ENCODE peak calls at places on chromosomes 12 and 14, in six cellular contexts. T is heart left ventricle, L is neuronal stem cell, D is dorsolateral prefrontal cortex, I is PC-3, F is esophagus muscularis mucosa. S is an unnamed sample.

GRCh38 chr12:11182529-11182928 is 4.2 kb downstream of the TAS2R42 start:
- DNase-seq in T (no peak), L (no peak), D (no peak), I (no peak), F (no peak), S (no peak)

GRCh38 chr14:72731252-72732020 is 162.5 kb downstream of the DPF3 start:
- DNase-seq in T (no peak), L (no peak), D (no peak), I (no peak), F (no peak), S (no peak)

GRCh38 chr12:5348057-5348456 is 83.9 kb upstream of the NTF3 start:
- DNase-seq in T (no peak), L (no peak), D (no peak), I (no peak), F (peak; percentile 60), S (no peak)

GRCh38 chr14:23559010-23559920 is 3.2 kb downstream of the THTPA start:
- DNase-seq in T (peak; percentile 65), L (peak; percentile 68), D (peak; percentile 62), I (peak; percentile 48), F (no peak), S (no peak)

GRCh38 chr14:59439256-59440015 is 25.7 kb downstream of the GPR135 start:
- DNase-seq in T (no peak), L (no peak), D (no peak), I (no peak), F (no peak), S (no peak)

GRCh38 chr12:108619369-108620160 is 14.1 kb downstream of the SELPLG start:
- DNase-seq in T (peak; percentile 2), L (no peak), D (no peak), I (peak; percentile 41), F (no peak), S (no peak)

GRCh38 chr12:92036061-92036620 is 109.5 kb downstream of the BTG1 start:
- DNase-seq in T (no peak), L (no peak), D (no peak), I (no peak), F (no peak), S (no peak)

GRCh38 chr12:96846313-96846712 is 60.7 kb upstream of the NEDD1 start:
- DNase-seq in T (no peak), L (no peak), D (no peak), I (peak; percentile 7), F (no peak), S (no peak)

GRCh38 chr12:79897617-79898016 is 37.3 kb downstream of the PPP1R12A start:
- DNase-seq in T (no peak), L (no peak), D (no peak), I (peak; percentile 94), F (no peak), S (no peak)

GRCh38 chr14:23883684-23884540 is 69.7 kb upstream of the DHRS4 start:
- DNase-seq in T (no peak), L (no peak), D (no peak), I (no peak), F (peak; percentile 50), S (no peak)

GRCh38 chr12:72295101-72295500 is 22.9 kb downstream of the TRHDE start:
- DNase-seq in T (no peak), L (no peak), D (no peak), I (no peak), F (no peak), S (no peak)

GRCh38 chr14:23068792-23069412 is 11.6 kb upstream of the CDH24 start:
- DNase-seq in T (peak; percentile 70), L (peak; percentile 89), D (peak; percentile 86), I (peak; percentile 96), F (no peak), S (no peak)

GRCh38 chr12:23221066-23221465 is 596.1 kb downstream of the ETNK1 start:
- DNase-seq in T (no peak), L (no peak), D (no peak), I (peak; percentile 8), F (no peak), S (no peak)
- H3K4me3 ChIP-seq in T (no peak overlapping the region), L (no peak overlapping the region), D (no peak overlapping the region), I (no peak overlapping the region), F (no peak overlapping the region), S (no peak overlapping the region)

DNA sequence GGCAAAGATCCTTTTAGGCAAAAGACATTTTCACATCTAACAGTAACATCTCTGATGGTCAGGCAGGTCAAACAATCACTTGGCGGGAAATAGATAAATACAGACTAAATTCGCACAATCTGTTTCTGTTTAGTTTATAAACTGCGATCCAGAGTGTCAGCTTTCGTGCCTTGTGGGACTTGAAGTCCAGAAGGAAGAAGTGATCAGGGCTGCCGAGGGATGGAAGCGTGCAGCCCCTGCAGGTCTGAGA is 245 bp upstream of the BRMS1L start:
- DNase-seq in T (no peak), L (no peak), D (no peak), I (no peak), F (no peak), S (no peak)
- H3K27ac ChIP-seq in T (peak overlapping the region; percentile 99), L (no peak overlapping the region), D (peak overlapping the region; percentile 100), I (no peak overlapping the region), F (peak overlapping the region; percentile 100), S (peak overlapping the region; percentile 100)

GRCh38 chr14:50831704-50832130 is 755 bp upstream of the NIN start:
- DNase-seq in T (no peak), L (no peak), D (no peak), I (no peak), F (no peak), S (no peak)
- H3K4me3 ChIP-seq in T (peak overlapping the region; percentile 99), L (peak overlapping the region; percentile 83), D (peak overlapping the region; percentile 87), I (peak overlapping the region; percentile 86), F (peak overlapping the region; percentile 96), S (peak overlapping the region; percentile 96)

DNA sequence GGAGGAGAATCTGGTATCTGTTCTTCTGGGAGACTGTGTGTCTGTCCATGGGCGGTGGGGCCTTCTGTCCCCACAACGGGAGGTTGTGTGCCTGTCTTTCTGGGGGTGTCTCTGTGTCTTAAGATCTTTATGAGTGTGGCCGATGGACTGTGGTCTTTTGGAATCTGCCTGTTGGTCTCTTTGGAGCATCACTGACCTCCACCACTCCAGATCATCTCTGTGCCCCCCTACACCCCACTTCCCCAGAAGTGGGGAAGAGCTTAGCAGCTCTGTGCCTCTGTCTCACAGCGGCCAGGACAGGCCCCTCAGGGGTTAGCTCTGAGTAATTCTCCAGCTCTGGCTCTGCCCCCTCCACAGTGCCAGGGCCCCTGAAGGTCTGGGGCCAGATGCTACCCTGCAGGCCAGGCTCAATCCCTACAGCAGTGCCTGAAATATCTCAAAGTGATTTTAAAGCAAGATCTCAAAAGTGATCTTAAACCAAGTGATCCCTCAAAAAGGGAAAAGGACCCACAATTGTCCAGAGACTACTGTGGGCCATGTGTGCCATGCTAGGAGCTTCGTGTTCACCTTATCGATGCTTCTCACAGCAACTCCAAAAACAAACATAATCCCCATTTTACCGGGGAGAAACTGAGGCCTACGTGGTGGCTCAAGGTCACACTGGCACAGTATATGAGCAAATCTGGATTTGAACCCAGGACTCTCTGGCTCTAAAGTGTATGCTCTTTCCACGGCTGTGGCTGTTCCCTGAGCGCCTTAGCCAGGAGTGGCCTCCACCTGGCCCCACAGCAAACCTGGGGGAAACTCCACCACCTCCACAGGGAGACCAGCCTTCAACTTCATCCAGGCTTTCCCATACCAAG is 26.0 kb upstream of the KRT78 start:
- DNase-seq in T (no peak), L (no peak), D (no peak), I (peak; percentile 17), F (no peak), S (no peak)
- H3K27ac ChIP-seq in T (peak overlapping the region; percentile 58), L (no peak overlapping the region), D (peak overlapping the region; percentile 42), I (peak overlapping the region; percentile 97), F (peak overlapping the region; percentile 81), S (peak overlapping the region; percentile 37)

GRCh38 chr12:54300732-54301427 is at the start of gene NFE2:
- DNase-seq in T (peak; percentile 49), L (peak; percentile 66), D (no peak), I (peak; percentile 79), F (no peak), S (no peak)

GRCh38 chr12:54298904-54299303 is 1.9 kb downstream of the NFE2 start:
- DNase-seq in T (no peak), L (no peak), D (no peak), I (peak; percentile 3), F (no peak), S (no peak)

GRCh38 chr12:54299515-54300266 is 1.1 kb downstream of the NFE2 start:
- DNase-seq in T (no peak), L (no peak), D (no peak), I (peak; percentile 37), F (no peak), S (no peak)

GRCh38 chr12:54300267-54300731 is 516 bp downstream of the NFE2 start:
- DNase-seq in T (no peak), L (no peak), D (no peak), I (no peak), F (no peak), S (no peak)

GRCh38 chr12:54301428-54302045 is 722 bp upstream of the NFE2 start:
- DNase-seq in T (no peak), L (no peak), D (no peak), I (peak; percentile 2), F (no peak), S (no peak)
- H3K4me3 ChIP-seq in T (no peak overlapping the region), L (no peak overlapping the region), D (no peak overlapping the region), I (peak overlapping the region; percentile 62), F (no peak overlapping the region), S (no peak overlapping the region)

GRCh38 chr12:64404470-64405446 is 566 bp downstream of the XPOT start:
- DNase-seq in T (peak; percentile 61), L (no peak), D (peak; percentile 45), I (peak; percentile 70), F (no peak), S (peak; percentile 21)
- H3K27ac ChIP-seq in T (peak overlapping the region; percentile 95), L (peak overlapping the region; percentile 99), D (peak overlapping the region; percentile 95), I (peak overlapping the region; percentile 96), F (peak overlapping the region; percentile 99), S (peak overlapping the region; percentile 97)